ENCODE peak calls at places on chromosomes 7 and 10, in seven cellular contexts. N is esophagus squamous epithelium; R is lung; P is uterus; G is Peyer's patch; C is CD8-positive, alpha-beta T cell; D is PC-3. I is an unnamed sample.

GRCh38 chr10:62860946-62861345 is 44.8 kb upstream of the EGR2 start:
- DNase-seq in N (no peak), R (no peak), P (no peak), G (no peak), C (no peak), D (peak), I (no peak)

GRCh38 chr10:34889004-34889869 is 74.1 kb upstream of the PARD3 start:
- DNase-seq in N (no peak), R (no peak), P (no peak), G (no peak), C (no peak), D (peak), I (no peak)

GRCh38 chr7:7221602-7222038 is 39.3 kb downstream of the C1GALT1 start:
- DNase-seq in N (no peak), R (no peak), P (no peak), G (no peak), C (no peak), D (peak), I (peak)

GRCh38 chr10:114482915-114483314 is 78.6 kb upstream of the AFAP1L2 start:
- DNase-seq in N (no peak), R (no peak), P (peak), G (no peak), C (no peak), D (no peak), I (no peak)

GRCh38 chr7:137953043-137953691 is 48.7 kb downstream of the CREB3L2 start:
- DNase-seq in N (no peak), R (no peak), P (peak), G (no peak), C (no peak), D (no peak), I (no peak)

GRCh38 chr7:124801330-124801895 is 35.8 kb upstream of the GPR37 start:
- DNase-seq in N (no peak), R (no peak), P (no peak), G (no peak), C (no peak), D (no peak), I (no peak)

GRCh38 chr10:95229724-95230627 is 35.9 kb downstream of the ACSM6 start:
- DNase-seq in N (no peak), R (no peak), P (no peak), G (no peak), C (no peak), D (peak), I (no peak)

GRCh38 chr7:76108540-76109233 is 60.8 kb downstream of the MDH2 start:
- DNase-seq in N (no peak), R (peak), P (no peak), G (peak), C (no peak), D (peak), I (peak)

GRCh38 chr10:75429159-75429827 is 2.1 kb upstream of the LRMDA start:
- DNase-seq in N (no peak), R (no peak), P (no peak), G (no peak), C (no peak), D (no peak), I (no peak)

GRCh38 chr10:14355750-14356149 is 25.0 kb upstream of the FRMD4A start:
- DNase-seq in N (no peak), R (no peak), P (no peak), G (no peak), C (no peak), D (no peak), I (no peak)

GRCh38 chr7:116588225-116588624 is 63.4 kb downstream of the CAV1 start:
- DNase-seq in N (no peak), R (no peak), P (no peak), G (no peak), C (no peak), D (peak), I (no peak)

GRCh38 chr10:14124951-14125350 is 205.8 kb downstream of the FRMD4A start:
- DNase-seq in N (no peak), R (no peak), P (no peak), G (no peak), C (no peak), D (no peak), I (no peak)

GRCh38 chr7:155258233-155258575 is 39.5 kb upstream of the INSIG1 start:
- DNase-seq in N (no peak), R (no peak), P (peak), G (no peak), C (no peak), D (peak), I (no peak)

GRCh38 chr7:537911-538634 is 18.4 kb upstream of the PDGFA start:
- DNase-seq in N (no peak), R (peak), P (peak), G (peak), C (no peak), D (peak), I (peak)

GRCh38 chr10:93749218-93749799 is 8.4 kb upstream of the LGI1 start:
- DNase-seq in N (no peak), R (no peak), P (no peak), G (peak), C (no peak), D (no peak), I (no peak)

GRCh38 chr10:93742633-93743349 is 14.9 kb upstream of the LGI1 start:
- DNase-seq in N (no peak), R (no peak), P (no peak), G (no peak), C (no peak), D (peak), I (no peak)

GRCh38 chr10:93751074-93751572 is 6.6 kb upstream of the LGI1 start:
- DNase-seq in N (no peak), R (no peak), P (no peak), G (no peak), C (no peak), D (no peak), I (no peak)

GRCh38 chr10:93745411-93746065 is 12.2 kb upstream of the LGI1 start:
- DNase-seq in N (no peak), R (no peak), P (no peak), G (no peak), C (no peak), D (peak), I (no peak)

GRCh38 chr10:93746844-93747284 is 10.9 kb upstream of the LGI1 start:
- DNase-seq in N (no peak), R (no peak), P (no peak), G (peak), C (no peak), D (peak), I (peak)
- H3K27ac ChIP-seq in N (no peak), R (no peak), P (no peak), G (no peak), C (no peak), D (peak), I (peak)

DNA sequence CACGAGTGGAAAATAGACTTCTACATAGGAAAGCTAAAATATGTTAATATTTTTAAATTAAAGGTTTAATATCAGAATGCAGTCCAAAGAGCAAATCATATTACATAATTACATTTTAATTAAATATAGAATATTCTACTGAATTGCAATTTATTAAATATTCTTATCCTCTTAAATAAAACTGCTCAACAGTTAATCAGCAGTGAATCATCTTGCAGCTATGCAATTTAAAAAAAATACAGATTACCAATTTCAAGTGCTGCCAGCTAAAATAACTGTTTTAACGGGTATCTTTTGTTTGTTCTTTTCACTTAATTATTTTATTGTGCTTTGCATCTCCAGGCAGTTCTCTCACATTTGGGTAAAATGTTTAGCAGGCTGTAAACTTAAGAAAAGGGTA is 82.2 kb downstream of the ZNRF2 start:
- DNase-seq in N (no peak), R (no peak), P (no peak), G (no peak), C (no peak), D (peak), I (no peak)
- H3K27ac ChIP-seq in N (no peak), R (no peak), P (no peak), G (no peak), C (no peak), D (no peak), I (no peak)

GRCh38 chr7:151628846-151629604 is 109.3 kb upstream of the RHEB start:
- DNase-seq in N (no peak), R (no peak), P (no peak), G (no peak), C (no peak), D (no peak), I (no peak)
- H3K27ac ChIP-seq in N (peak), R (no peak), P (no peak), G (no peak), C (no peak), D (no peak), I (peak)

GRCh38 chr7:44286618-44287487 is 38.5 kb downstream of the CAMK2B start:
- DNase-seq in N (no peak), R (no peak), P (peak), G (peak), C (no peak), D (no peak), I (peak)
- H3K27ac ChIP-seq in N (no peak), R (no peak), P (no peak), G (no peak), C (no peak), D (no peak), I (no peak)

DNA sequence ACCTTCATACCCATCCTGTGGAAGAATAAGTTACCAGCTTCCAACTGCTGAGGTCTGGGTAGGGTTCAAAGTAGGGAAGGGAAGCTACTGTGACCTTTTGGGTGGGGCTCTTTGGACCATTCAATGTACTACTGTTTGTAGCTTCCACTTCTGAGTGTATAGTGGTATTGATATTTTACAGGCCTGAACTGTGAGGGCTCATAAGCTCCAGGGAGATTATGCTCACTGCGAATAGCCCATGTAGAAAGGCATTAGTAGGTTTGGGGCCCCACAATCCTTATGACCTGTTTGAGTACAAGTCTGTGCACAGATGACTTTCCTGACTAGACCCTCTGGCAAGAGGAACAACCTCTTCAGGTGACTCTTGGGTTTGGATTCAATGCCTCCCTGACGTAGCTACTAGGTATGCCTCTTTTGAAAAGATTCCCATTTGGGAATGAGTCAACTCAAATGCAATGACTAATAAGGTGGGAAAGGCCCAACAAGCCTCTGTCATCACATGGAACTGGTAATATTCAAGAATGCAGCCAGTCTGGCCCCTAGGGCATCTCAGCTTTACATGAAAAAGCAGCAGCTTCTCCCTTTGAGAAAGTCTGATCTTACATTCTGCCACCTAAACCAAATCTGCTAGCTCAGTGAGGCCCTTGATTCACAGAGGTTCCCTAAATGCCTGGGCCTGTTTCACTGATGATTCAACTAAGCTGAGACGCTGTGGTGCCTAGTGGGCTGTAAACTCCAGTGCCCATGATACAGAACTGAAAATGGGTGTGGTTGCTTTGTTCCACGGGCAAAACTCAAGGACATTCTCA is 79.8 kb downstream of the ABI1 start:
- DNase-seq in N (no peak), R (no peak), P (no peak), G (no peak), C (no peak), D (peak), I (peak)
- H3K27ac ChIP-seq in N (peak), R (no peak), P (no peak), G (peak), C (no peak), D (peak), I (peak)

DNA sequence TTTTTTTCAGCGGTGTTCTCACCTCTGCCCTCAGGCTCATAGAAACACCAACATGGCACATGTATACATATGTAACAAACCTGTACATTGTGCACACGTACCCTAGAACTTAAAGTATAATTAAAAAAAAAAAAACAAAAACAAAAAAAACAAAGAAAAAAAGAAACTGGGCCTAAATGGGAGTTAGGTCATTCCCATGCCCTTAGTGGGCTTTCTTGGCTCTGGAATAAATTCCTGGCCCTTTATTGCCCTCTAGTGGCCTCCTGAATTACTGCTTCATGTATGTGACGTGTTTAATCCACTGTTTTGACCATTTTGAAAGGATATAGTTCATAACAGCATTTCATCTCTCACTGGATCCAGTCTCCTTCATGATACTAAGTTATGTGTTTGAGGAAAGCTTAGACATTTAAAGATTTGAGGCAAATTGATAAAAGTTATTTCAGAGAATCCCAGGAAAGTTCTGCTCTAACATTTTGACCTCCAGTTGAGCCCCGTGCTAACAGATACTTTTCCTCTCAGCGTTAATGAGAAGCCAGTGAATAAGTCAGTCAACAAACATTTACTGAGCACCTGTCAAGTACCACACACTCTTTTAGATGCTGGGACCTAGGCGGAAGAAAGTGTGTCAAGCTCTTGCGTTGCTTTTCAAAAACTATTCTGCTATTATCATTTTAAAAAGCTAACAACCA is 54.7 kb upstream of the SYPL1 start:
- DNase-seq in N (no peak), R (peak), P (peak), G (peak), C (peak), D (peak), I (no peak)
- H3K27ac ChIP-seq in N (peak), R (no peak), P (peak), G (no peak), C (no peak), D (no peak), I (no peak)

GRCh38 chr10:28058746-28059145 is 59.9 kb upstream of the ODAD2 start:
- DNase-seq in N (no peak), R (no peak), P (no peak), G (no peak), C (no peak), D (no peak), I (no peak)

GRCh38 chr10:28054211-28054888 is 55.5 kb upstream of the ODAD2 start:
- DNase-seq in N (no peak), R (no peak), P (no peak), G (no peak), C (no peak), D (peak), I (no peak)

DNA sequence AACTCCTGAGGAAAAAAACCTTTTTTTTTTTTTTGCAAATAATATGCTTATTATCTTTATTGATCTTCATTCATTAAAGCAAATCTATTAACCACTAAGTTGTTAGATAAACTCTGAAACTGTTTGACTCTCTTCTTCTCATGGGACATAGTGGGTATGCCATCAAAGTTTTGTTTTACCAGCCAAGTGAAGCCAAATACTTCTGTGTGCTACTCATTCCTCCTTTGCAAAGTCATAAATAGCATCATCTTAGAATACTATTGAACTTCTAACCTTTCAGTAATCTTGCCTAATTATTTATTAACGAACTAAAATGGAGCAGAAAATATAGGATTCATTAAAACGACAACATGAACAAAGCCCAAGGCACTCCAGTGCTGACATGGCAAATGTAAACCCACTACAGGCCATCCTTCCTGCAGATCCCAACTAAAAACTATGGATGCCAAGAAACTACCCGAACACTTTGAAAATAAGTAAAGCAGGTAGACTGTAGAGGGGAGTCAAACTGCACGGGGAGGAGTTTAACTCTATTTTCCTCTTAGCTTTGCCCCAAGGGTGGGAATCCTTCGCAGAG is 61.2 kb upstream of the ODAD2 start:
- DNase-seq in N (no peak), R (no peak), P (no peak), G (no peak), C (no peak), D (no peak), I (no peak)
- H3K27ac ChIP-seq in N (no peak), R (no peak), P (no peak), G (no peak), C (no peak), D (no peak), I (no peak)

DNA sequence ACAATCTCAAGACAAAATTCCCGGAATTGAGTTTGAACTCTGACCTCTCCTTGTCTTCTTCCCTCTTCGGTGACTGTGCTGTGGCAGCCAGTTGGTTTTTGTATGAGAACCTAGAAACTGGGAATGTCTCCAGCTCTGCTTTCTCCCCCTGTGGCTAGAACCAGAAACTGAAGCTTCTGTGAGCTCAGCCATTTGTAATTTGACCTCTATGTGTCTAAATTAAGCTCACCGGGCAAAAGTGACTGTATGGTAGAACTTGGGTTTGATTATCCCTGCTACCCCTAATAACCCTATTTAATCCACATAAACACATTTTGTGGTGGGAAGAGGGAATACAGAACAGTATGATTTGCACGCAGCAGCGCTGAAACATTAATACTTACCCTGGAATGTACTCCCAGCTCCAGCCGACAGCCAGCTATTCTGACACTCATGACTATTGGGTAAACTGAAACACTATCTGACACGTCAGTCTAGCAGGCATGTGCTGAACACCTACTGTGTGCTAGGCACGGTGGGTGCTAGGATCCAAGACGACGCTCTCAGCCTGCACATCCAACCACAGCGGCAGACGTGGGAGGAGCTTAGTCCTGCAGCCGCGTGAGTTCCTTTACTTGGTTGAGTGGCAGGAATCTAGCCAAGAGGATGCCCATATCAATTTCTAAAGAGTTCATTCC is 324.8 kb downstream of the SFMBT2 start:
- DNase-seq in N (no peak), R (no peak), P (peak), G (no peak), C (no peak), D (no peak), I (no peak)
- H3K27ac ChIP-seq in N (no peak), R (no peak), P (peak), G (no peak), C (no peak), D (no peak), I (no peak)

GRCh38 chr7:129017933-129018538 is 36.9 kb downstream of the TNPO3 start:
- DNase-seq in N (no peak), R (no peak), P (no peak), G (no peak), C (no peak), D (no peak), I (no peak)
- H3K27ac ChIP-seq in N (no peak), R (no peak), P (no peak), G (no peak), C (no peak), D (no peak), I (no peak)

I was measured in RWPE2.